ENCODE peak calls at places on chromosomes 5 and 9, in six cellular contexts. One of them, this sample, is unnamed.
A peak's percentile ranks its signal among the peaks of the same experiment; 100 is the strongest.

GRCh38 chr9:128901379-128901778 is 19.4 kb upstream of the PHYHD1 start:
- DNase-seq in lung: no peak
- DNase-seq in fibroblast of the aortic adventitia: no peak
- DNase-seq in BJ: no peak
- DNase-seq in astrocyte of the spinal cord: no peak
- DNase-seq in AG09309: no peak
- DNase-seq in this sample: no peak

GRCh38 chr9:91191443-91192378 is 170.0 kb downstream of the AUH start:
- DNase-seq in lung: peak; percentile 28
- DNase-seq in BJ: no peak
- DNase-seq in AG09309: no peak
- DNase-seq in fibroblast of the aortic adventitia: no peak
- DNase-seq in astrocyte of the spinal cord: no peak
- DNase-seq in this sample: no peak

GRCh38 chr9:85522459-85523092 is 219.2 kb downstream of the AGTPBP1 start:
- DNase-seq in lung: no peak
- DNase-seq in BJ: no peak
- DNase-seq in AG09309: no peak
- DNase-seq in fibroblast of the aortic adventitia: peak; percentile 48
- DNase-seq in astrocyte of the spinal cord: peak; percentile 43
- DNase-seq in this sample: no peak

GRCh38 chr9:105296889-105297288 is 52.4 kb downstream of the SLC44A1 start:
- DNase-seq in lung: no peak
- DNase-seq in AG09309: peak; percentile 95
- DNase-seq in BJ: peak; percentile 82
- DNase-seq in fibroblast of the aortic adventitia: peak; percentile 96
- DNase-seq in astrocyte of the spinal cord: peak; percentile 75
- DNase-seq in this sample: peak; percentile 94

GRCh38 chr5:128199611-128200010 is 116.0 kb downstream of the SLC12A2 start:
- DNase-seq in BJ: no peak
- DNase-seq in fibroblast of the aortic adventitia: no peak
- DNase-seq in AG09309: no peak
- DNase-seq in astrocyte of the spinal cord: no peak
- DNase-seq in lung: no peak
- DNase-seq in this sample: no peak

GRCh38 chr5:130222638-130223037 is 318.4 kb downstream of the CHSY3 start:
- DNase-seq in fibroblast of the aortic adventitia: peak; percentile 33
- DNase-seq in BJ: no peak
- DNase-seq in AG09309: no peak
- DNase-seq in lung: no peak
- DNase-seq in astrocyte of the spinal cord: peak; percentile 83
- DNase-seq in this sample: no peak

GRCh38 chr9:20292002-20292401 is 330.3 kb downstream of the MLLT3 start:
- DNase-seq in lung: no peak
- DNase-seq in astrocyte of the spinal cord: peak; percentile 42
- DNase-seq in fibroblast of the aortic adventitia: peak; percentile 10
- DNase-seq in BJ: no peak
- DNase-seq in AG09309: no peak
- DNase-seq in this sample: peak; percentile 30

GRCh38 chr5:111028865-111029264 is 42.6 kb upstream of the TSLP start:
- DNase-seq in BJ: no peak
- DNase-seq in fibroblast of the aortic adventitia: no peak
- DNase-seq in lung: no peak
- DNase-seq in astrocyte of the spinal cord: no peak
- DNase-seq in AG09309: no peak
- DNase-seq in this sample: no peak

GRCh38 chr9:124017064-124017928 is 5.7 kb downstream of the LHX2 start:
- DNase-seq in astrocyte of the spinal cord: no peak
- DNase-seq in lung: no peak
- DNase-seq in fibroblast of the aortic adventitia: no peak
- DNase-seq in AG09309: no peak
- DNase-seq in BJ: no peak
- DNase-seq in this sample: no peak

GRCh38 chr9:124019771-124020519 is 8.4 kb downstream of the LHX2 start:
- DNase-seq in lung: no peak
- DNase-seq in astrocyte of the spinal cord: no peak
- DNase-seq in fibroblast of the aortic adventitia: no peak
- DNase-seq in BJ: no peak
- DNase-seq in AG09309: no peak
- DNase-seq in this sample: no peak

GRCh38 chr9:124017929-124018730 is 6.6 kb downstream of the LHX2 start:
- DNase-seq in fibroblast of the aortic adventitia: no peak
- DNase-seq in BJ: no peak
- DNase-seq in AG09309: no peak
- DNase-seq in astrocyte of the spinal cord: no peak
- DNase-seq in lung: no peak
- DNase-seq in this sample: no peak

GRCh38 chr9:124020520-124021384 is 9.2 kb downstream of the LHX2 start:
- DNase-seq in AG09309: no peak
- DNase-seq in BJ: no peak
- DNase-seq in astrocyte of the spinal cord: no peak
- DNase-seq in lung: no peak
- DNase-seq in fibroblast of the aortic adventitia: no peak
- DNase-seq in this sample: no peak

DNA sequence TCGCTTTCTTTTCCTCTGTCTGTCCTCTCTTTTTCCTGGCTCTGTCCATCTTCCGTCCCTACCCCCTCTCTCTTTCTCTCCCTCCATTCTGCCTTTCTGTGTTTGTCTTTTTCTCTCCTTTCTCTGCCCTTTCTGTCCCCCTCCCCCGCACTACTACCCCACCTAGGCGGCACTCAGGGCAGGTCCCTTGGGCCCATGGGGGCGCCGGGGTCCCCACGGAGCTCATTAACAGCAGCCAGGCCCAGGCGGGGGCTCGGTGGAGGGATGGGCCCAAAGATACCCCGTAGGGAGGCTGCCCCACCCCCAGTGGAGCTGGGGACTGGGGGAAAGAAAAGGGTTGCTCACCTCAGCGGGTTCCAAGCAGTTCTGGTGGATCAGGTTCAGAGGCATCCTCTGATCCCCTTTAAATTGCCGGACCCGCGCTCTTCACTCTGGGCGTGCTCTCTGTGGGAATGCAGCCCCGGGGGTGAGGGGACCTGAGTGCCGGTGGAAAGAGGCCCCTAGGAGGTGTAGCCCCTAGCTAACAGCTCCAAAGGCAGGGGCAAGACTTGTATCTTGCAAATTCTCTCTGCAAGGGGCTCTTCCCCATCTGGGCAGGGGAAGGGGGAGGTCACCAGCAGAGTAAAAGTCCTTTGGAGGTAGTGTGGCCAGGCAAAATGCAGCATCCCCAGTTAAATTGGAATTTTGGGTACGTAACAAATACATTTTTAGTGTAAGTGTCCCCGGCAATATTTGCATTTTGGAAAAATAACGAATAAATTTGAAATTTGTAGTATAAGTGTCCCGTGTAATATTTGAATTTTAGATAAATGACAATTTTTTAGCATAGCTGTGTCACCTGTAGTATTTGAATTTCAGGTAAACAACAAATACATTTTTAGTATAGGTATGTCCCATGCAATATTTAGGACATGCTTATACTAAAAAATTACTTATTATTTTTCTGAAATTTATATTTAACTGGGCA is 7.4 kb downstream of the LHX2 start:
- DNase-seq in lung: no peak
- DNase-seq in fibroblast of the aortic adventitia: no peak
- DNase-seq in BJ: no peak
- DNase-seq in astrocyte of the spinal cord: no peak
- DNase-seq in AG09309: no peak
- DNase-seq in this sample: no peak
- H3K4me3 ChIP-seq in lung: no peak overlapping the region
- H3K4me3 ChIP-seq in fibroblast of the aortic adventitia: no peak overlapping the region
- H3K4me3 ChIP-seq in BJ: no peak overlapping the region
- H3K4me3 ChIP-seq in astrocyte of the spinal cord: no peak overlapping the region
- H3K4me3 ChIP-seq in AG09309: peak overlapping the region; percentile 37
- H3K4me3 ChIP-seq in this sample: no peak overlapping the region

DNA sequence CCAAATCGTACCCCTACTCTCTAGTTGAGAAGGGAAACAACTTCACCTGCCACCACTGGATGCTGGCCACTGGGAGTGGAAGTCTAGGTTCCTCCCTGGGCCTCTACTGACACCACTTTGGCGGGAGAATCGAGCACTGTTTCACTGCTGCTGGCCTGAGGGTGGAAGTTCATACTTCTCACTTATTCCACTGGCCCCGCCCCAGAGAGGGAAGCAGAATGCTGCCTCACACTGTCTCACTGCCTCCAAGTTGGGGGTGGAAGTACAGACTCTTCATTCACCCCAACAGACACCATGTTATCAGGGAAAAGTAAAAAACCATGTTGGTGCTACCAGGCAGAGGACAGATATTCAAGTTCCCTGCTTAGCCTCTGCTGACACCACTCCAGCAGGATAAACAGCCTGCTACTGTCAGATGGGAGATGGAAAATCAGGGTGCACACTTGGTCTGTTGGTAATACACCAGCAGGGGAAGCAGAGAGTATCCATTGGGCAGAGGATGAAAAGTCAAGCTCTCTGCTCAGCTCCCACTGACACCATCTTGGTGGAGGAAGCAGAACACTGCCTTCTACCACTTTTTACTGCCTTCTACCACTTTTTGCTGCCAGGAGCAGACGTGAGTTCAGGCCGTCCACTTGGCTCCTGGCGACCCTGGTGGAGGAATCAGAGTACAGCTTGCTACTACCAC is 159.4 kb downstream of the SIL1 start:
- DNase-seq in BJ: no peak
- DNase-seq in astrocyte of the spinal cord: no peak
- DNase-seq in lung: no peak
- DNase-seq in fibroblast of the aortic adventitia: no peak
- DNase-seq in AG09309: no peak
- DNase-seq in this sample: no peak
- TF ChIP-seq CTCF in BJ: no peak
- TF ChIP-seq CTCF in astrocyte of the spinal cord: peak; percentile 10
- TF ChIP-seq CTCF in lung: no peak
- TF ChIP-seq CTCF in fibroblast of the aortic adventitia: no peak
- TF ChIP-seq CTCF in AG09309: no peak
- TF ChIP-seq CTCF in this sample: peak; percentile 39

GRCh38 chr9:93190133-93190525 is 6.2 kb downstream of the WNK2 start:
- DNase-seq in AG09309: no peak
- DNase-seq in lung: no peak
- DNase-seq in astrocyte of the spinal cord: no peak
- DNase-seq in BJ: no peak
- DNase-seq in fibroblast of the aortic adventitia: no peak
- DNase-seq in this sample: no peak
- H3K4me3 ChIP-seq in AG09309: no peak overlapping the region
- H3K4me3 ChIP-seq in lung: no peak overlapping the region
- H3K4me3 ChIP-seq in astrocyte of the spinal cord: no peak overlapping the region
- H3K4me3 ChIP-seq in BJ: no peak overlapping the region
- H3K4me3 ChIP-seq in fibroblast of the aortic adventitia: no peak overlapping the region
- H3K4me3 ChIP-seq in this sample: no peak overlapping the region

DNA sequence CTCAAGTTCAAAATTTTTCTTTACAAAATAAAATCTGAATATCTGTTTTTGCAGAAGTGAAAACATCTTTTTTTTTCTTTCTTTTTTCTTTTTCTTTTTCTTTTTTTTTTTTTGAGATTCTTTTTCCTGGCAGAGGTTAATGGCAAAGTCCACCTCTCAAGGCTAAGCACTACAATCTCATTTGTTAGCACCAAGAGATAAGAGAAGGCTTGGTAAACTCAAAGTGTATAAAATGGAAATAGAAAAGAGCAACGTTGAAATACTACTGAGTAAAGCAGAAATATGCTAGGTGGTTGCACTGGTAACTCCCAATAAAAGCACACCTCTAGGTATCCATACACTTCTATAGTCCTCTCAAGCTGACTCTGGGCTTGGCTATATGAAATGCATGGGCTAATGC is 188.9 kb downstream of the RAB3C start:
- DNase-seq in fibroblast of the aortic adventitia: no peak
- DNase-seq in BJ: no peak
- DNase-seq in AG09309: no peak
- DNase-seq in astrocyte of the spinal cord: no peak
- DNase-seq in lung: no peak
- DNase-seq in this sample: no peak
- TF ChIP-seq CTCF in fibroblast of the aortic adventitia: no peak
- TF ChIP-seq CTCF in BJ: no peak
- TF ChIP-seq CTCF in AG09309: no peak
- TF ChIP-seq CTCF in astrocyte of the spinal cord: no peak
- TF ChIP-seq CTCF in lung: no peak
- TF ChIP-seq CTCF in this sample: no peak

GRCh38 chr9:134396258-134396742 is 70.0 kb downstream of the RXRA start:
- DNase-seq in AG09309: no peak
- DNase-seq in lung: no peak
- DNase-seq in astrocyte of the spinal cord: no peak
- DNase-seq in fibroblast of the aortic adventitia: no peak
- DNase-seq in BJ: no peak
- DNase-seq in this sample: no peak
- H3K4me3 ChIP-seq in AG09309: no peak overlapping the region
- H3K4me3 ChIP-seq in lung: no peak overlapping the region
- H3K4me3 ChIP-seq in astrocyte of the spinal cord: no peak overlapping the region
- H3K4me3 ChIP-seq in fibroblast of the aortic adventitia: no peak overlapping the region
- H3K4me3 ChIP-seq in BJ: no peak overlapping the region
- H3K4me3 ChIP-seq in this sample: no peak overlapping the region

GRCh38 chr5:95741458-95741857 is 10.3 kb downstream of the RHOBTB3 start:
- DNase-seq in AG09309: no peak
- DNase-seq in lung: no peak
- DNase-seq in BJ: no peak
- DNase-seq in fibroblast of the aortic adventitia: no peak
- DNase-seq in astrocyte of the spinal cord: no peak
- DNase-seq in this sample: no peak
- TF ChIP-seq CTCF in AG09309: no peak
- TF ChIP-seq CTCF in lung: no peak
- TF ChIP-seq CTCF in BJ: no peak
- TF ChIP-seq CTCF in fibroblast of the aortic adventitia: no peak
- TF ChIP-seq CTCF in astrocyte of the spinal cord: no peak
- TF ChIP-seq CTCF in this sample: no peak

This sample was measured in epithelial cell of proximal tubule.